ENCODE peak calls at places on chromosomes 16 and 17, in eight cellular contexts. D is left ventricle myocardium superior; V is activated T-cell treated with anti-CD3 and anti-CD28 coated beads, Interleukin-2, amount 50 U/mL, for 72 hours; L is activated naive CD8-positive, alpha-beta T cell treated with anti-CD3 and anti-CD28 coated beads, Interleukin-2, amount 50 U/mL, for 24 hours; Y is upper lobe of right lung; N is stimulated activated naive CD8-positive, alpha-beta T cell treated with anti-CD3 and anti-CD28 coated beads, Interleukin-15, Interleukin-2, amounts not matched to agents 100 U/mL and 50 U/mL, for 24 hours; X is RWPE2; W is activated B cell treated with CpG ODN at 0.5 μM for 24 hours. I is an unnamed sample.

GRCh38 chr17:49723423-49723822 is 15.7 kb upstream of the SLC35B1 start:
- ATAC-seq in D (peak), V (no peak), L (no peak), Y (peak), N (no peak), X (no peak), W (no peak), I (no peak)

GRCh38 chr17:81228834-81229665 is 6.3 kb upstream of the CEP131 start:
- ATAC-seq in D (no peak), V (no peak), L (no peak), Y (no peak), N (no peak), X (no peak), W (no peak), I (no peak)

GRCh38 chr16:80543162-80543561 is 2.4 kb downstream of the DYNLRB2 start:
- ATAC-seq in D (no peak), V (no peak), L (no peak), Y (no peak), N (no peak), X (no peak), W (no peak), I (no peak)

GRCh38 chr16:88430524-88431446 is 22.3 kb upstream of the ZFPM1 start:
- ATAC-seq in D (peak), V (peak), L (peak), Y (peak), N (peak), X (peak), W (peak), I (peak)

GRCh38 chr16:53840472-53840871 is 136.5 kb downstream of the FTO start:
- ATAC-seq in D (no peak), V (no peak), L (no peak), Y (no peak), N (no peak), X (no peak), W (peak), I (no peak)

GRCh38 chr16:75130150-75130771 is 13.7 kb upstream of the LDHD start:
- ATAC-seq in D (peak), V (no peak), L (no peak), Y (peak), N (no peak), X (peak), W (no peak), I (no peak)

GRCh38 chr17:3804503-3804931 is 3.5 kb upstream of the ITGAE start:
- ATAC-seq in D (peak), V (peak), L (peak), Y (no peak), N (peak), X (no peak), W (peak), I (peak)

GRCh38 chr17:9292563-9292941 is 271.2 kb downstream of the NTN1 start:
- ATAC-seq in D (peak), V (no peak), L (no peak), Y (no peak), N (no peak), X (no peak), W (no peak), I (no peak)

GRCh38 chr16:17392127-17392856 is 78.5 kb downstream of the XYLT1 start:
- ATAC-seq in D (no peak), V (no peak), L (no peak), Y (no peak), N (no peak), X (no peak), W (no peak), I (no peak)

GRCh38 chr17:66508896-66509843 is 206.8 kb downstream of the PRKCA start:
- ATAC-seq in D (peak), V (peak), L (peak), Y (peak), N (peak), X (peak), W (no peak), I (peak)

GRCh38 chr17:67992541-67993152 is 3.6 kb downstream of the C17orf58 start:
- ATAC-seq in D (no peak), V (no peak), L (no peak), Y (no peak), N (no peak), X (no peak), W (no peak), I (peak)

GRCh38 chr17:8872705-8873426 is 5.4 kb upstream of the PIK3R6 start:
- ATAC-seq in D (peak), V (no peak), L (no peak), Y (peak), N (no peak), X (no peak), W (no peak), I (no peak)

GRCh38 chr16:14202697-14203096 is 131.6 kb downstream of the MRTFB start:
- ATAC-seq in D (peak), V (no peak), L (no peak), Y (no peak), N (no peak), X (peak), W (no peak), I (no peak)

GRCh38 chr16:12199524-12199923 is 223.0 kb downstream of the SNX29 start:
- ATAC-seq in D (no peak), V (no peak), L (no peak), Y (no peak), N (no peak), X (no peak), W (no peak), I (no peak)

GRCh38 chr17:68777243-68777855 is 176.2 kb upstream of the FAM20A start:
- ATAC-seq in D (peak), V (no peak), L (no peak), Y (peak), N (no peak), X (peak), W (no peak), I (no peak)

GRCh38 chr17:8941980-8942617 is 23.4 kb downstream of the PIK3R5 start:
- ATAC-seq in D (no peak), V (peak), L (peak), Y (no peak), N (peak), X (no peak), W (no peak), I (no peak)

GRCh38 chr17:61425682-61426481 is 26.2 kb downstream of the TBX2 start:
- ATAC-seq in D (no peak), V (no peak), L (no peak), Y (no peak), N (no peak), X (peak), W (no peak), I (no peak)

GRCh38 chr16:987846-988245 is 6.3 kb downstream of the SOX8 start:
- ATAC-seq in D (no peak), V (no peak), L (no peak), Y (no peak), N (no peak), X (no peak), W (no peak), I (no peak)

GRCh38 chr16:88789593-88789992 is 4.6 kb upstream of the PIEZO1 start:
- ATAC-seq in D (no peak), V (no peak), L (no peak), Y (peak), N (no peak), X (no peak), W (no peak), I (no peak)

GRCh38 chr17:21388066-21388465 is 11.9 kb downstream of the KCNJ12 start:
- ATAC-seq in D (peak), V (no peak), L (no peak), Y (no peak), N (no peak), X (no peak), W (no peak), I (no peak)

GRCh38 chr16:74322301-74322710 is 25.7 kb downstream of the PSMD7 start:
- ATAC-seq in D (peak), V (no peak), L (no peak), Y (no peak), N (no peak), X (no peak), W (no peak), I (no peak)

GRCh38 chr17:13086142-13086769 is 68.4 kb upstream of the ELAC2 start:
- ATAC-seq in D (peak), V (no peak), L (no peak), Y (peak), N (no peak), X (no peak), W (no peak), I (no peak)

GRCh38 chr16:48373258-48374050 is 11.8 kb downstream of the SIAH1 start:
- ATAC-seq in D (peak), V (no peak), L (no peak), Y (peak), N (no peak), X (peak), W (no peak), I (no peak)

GRCh38 chr17:49645654-49646053 is 32.2 kb downstream of the SPOP start:
- ATAC-seq in D (no peak), V (no peak), L (no peak), Y (no peak), N (no peak), X (no peak), W (no peak), I (no peak)

GRCh38 chr16:56245197-56245596 is 53.9 kb downstream of the GNAO1 start:
- ATAC-seq in D (no peak), V (no peak), L (no peak), Y (no peak), N (no peak), X (peak), W (no peak), I (no peak)

GRCh38 chr16:11757671-11758545 is 15.3 kb upstream of the TXNDC11 start:
- ATAC-seq in D (no peak), V (no peak), L (no peak), Y (peak), N (no peak), X (peak), W (no peak), I (no peak)

GRCh38 chr16:11796227-11797165 is 562 bp downstream of the ZC3H7A start:
- ATAC-seq in D (peak), V (no peak), L (no peak), Y (peak), N (no peak), X (no peak), W (no peak), I (peak)

GRCh38 chr17:19440421-19440820 is 29.4 kb downstream of the RNF112 start:
- ATAC-seq in D (no peak), V (no peak), L (no peak), Y (no peak), N (no peak), X (no peak), W (no peak), I (peak)

GRCh38 chr17:27106982-27107360 is 186.9 kb upstream of the WSB1 start:
- ATAC-seq in D (no peak), V (no peak), L (no peak), Y (no peak), N (no peak), X (no peak), W (no peak), I (no peak)

GRCh38 chr17:39996162-39996561 is 15.6 kb downstream of the PSMD3 start:
- ATAC-seq in D (no peak), V (no peak), L (no peak), Y (no peak), N (no peak), X (no peak), W (no peak), I (no peak)

GRCh38 chr17:13429201-13429600 is 172.5 kb downstream of the HS3ST3A1 start:
- ATAC-seq in D (no peak), V (no peak), L (no peak), Y (peak), N (no peak), X (peak), W (no peak), I (no peak)

GRCh38 chr17:67438669-67439068 is 61.6 kb downstream of the PITPNC1 start:
- ATAC-seq in D (no peak), V (no peak), L (no peak), Y (no peak), N (no peak), X (no peak), W (no peak), I (no peak)

GRCh38 chr17:62807812-62808575 is at the start of gene MARCHF10:
- ATAC-seq in D (no peak), V (peak), L (peak), Y (peak), N (peak), X (peak), W (peak), I (no peak)

GRCh38 chr17:1617620-1618174 is 10.9 kb downstream of the SLC43A2 start:
- ATAC-seq in D (peak), V (no peak), L (no peak), Y (peak), N (no peak), X (peak), W (no peak), I (peak)

GRCh38 chr16:87457724-87458423 is 35.0 kb downstream of the ZCCHC14 start:
- ATAC-seq in D (peak), V (peak), L (peak), Y (no peak), N (peak), X (peak), W (no peak), I (peak)

GRCh38 chr17:7572588-7573323 is 6.7 kb upstream of the CD68 start:
- ATAC-seq in D (peak), V (peak), L (peak), Y (peak), N (peak), X (peak), W (no peak), I (peak)